ENCODE peak calls at places on chromosomes 12 and 14, in ten cellular contexts. S is posterior cingulate gyrus, X is thoracic aorta, N is cardiac fibroblast, W is A549, B is Karpas-422, Q is skeletal muscle cell, H is hippocampal formation, Y is NCI-H524, C is body of pancreas. T is an unnamed sample.
A peak's percentile ranks its signal among the peaks of the same experiment; 100 is the strongest.

GRCh38 chr12:15496738-15497137 is 174.4 kb downstream of the PTPRO start:
- DNase-seq in Y (no peak), N (no peak), C (no peak), W (no peak), S (no peak), H (no peak), X (no peak), Q (no peak), B (no peak), T (no peak)

GRCh38 chr14:102392506-102392905 is 29.8 kb downstream of the TECPR2 start:
- DNase-seq in S (no peak), Q (no peak), W (no peak), C (no peak), X (no peak), H (no peak), Y (no peak), N (no peak), B (no peak), T (no peak)

GRCh38 chr14:91872011-91872476 is 4.7 kb upstream of the TC2N start:
- DNase-seq in N (peak; percentile 48), B (no peak), C (peak; percentile 94), H (no peak), Y (no peak), W (no peak), X (no peak), Q (no peak), S (no peak), T (no peak)

GRCh38 chr12:71768900-71769299 is 14.2 kb downstream of the RAB21 start:
- DNase-seq in N (no peak), S (no peak), Q (no peak), C (no peak), B (no peak), W (no peak), Y (no peak), X (no peak), H (no peak), T (no peak)

GRCh38 chr12:104668274-104668718 is 211.5 kb downstream of the CHST11 start:
- DNase-seq in W (no peak), S (no peak), Q (no peak), X (no peak), Y (no peak), C (no peak), H (no peak), N (peak; percentile 87), B (no peak), T (no peak)

GRCh38 chr12:95532851-95533250 is 18.4 kb downstream of the USP44 start:
- DNase-seq in C (no peak), Q (no peak), S (no peak), W (no peak), X (no peak), Y (no peak), B (no peak), N (peak; percentile 50), H (no peak), T (peak; percentile 18)

GRCh38 chr14:73662439-73663056 is 17.8 kb downstream of the DNAL1 start:
- DNase-seq in Y (peak; percentile 63), W (peak; percentile 53), B (no peak), Q (peak; percentile 56), C (peak; percentile 16), S (no peak), X (no peak), H (no peak), N (peak; percentile 87), T (peak; percentile 63)

GRCh38 chr12:9880532-9880931 is 757 bp upstream of the KLRF2 start:
- DNase-seq in C (no peak), S (no peak), X (no peak), Q (no peak), Y (no peak), N (no peak), H (no peak), B (no peak), W (no peak), T (no peak)

GRCh38 chr12:56877195-56878009 is 56.8 kb downstream of the SDR9C7 start:
- DNase-seq in S (no peak), C (no peak), W (no peak), X (no peak), N (no peak), Y (no peak), B (peak; percentile 22), H (no peak), Q (no peak), T (no peak)

GRCh38 chr12:32248594-32249140 is 142.0 kb downstream of the BICD1 start:
- DNase-seq in Q (no peak), H (no peak), C (no peak), Y (no peak), W (no peak), B (no peak), X (no peak), S (no peak), N (no peak), T (no peak)

T was measured in AG08396.